ENCODE peak calls at places on chromosome 14, in five cellular contexts. B, G, X, H and F are unnamed samples.

GRCh38 chr14:73784065-73784987 is 67.3 kb upstream of the PTGR2 start:
- DNase-seq in B (no peak), G (no peak), X (no peak), H (no peak), F (peak; percentile 33)

GRCh38 chr14:47665337-47666134 is 9.9 kb downstream of the MDGA2 start:
- DNase-seq in B (no peak), G (no peak), X (no peak), H (no peak), F (no peak)

GRCh38 chr14:74404435-74404834 is 21.6 kb downstream of the SYNDIG1L start:
- DNase-seq in B (no peak), G (no peak), X (no peak), H (no peak), F (no peak)

GRCh38 chr14:47539065-47539464 is 136.3 kb downstream of the MDGA2 start:
- DNase-seq in B (no peak), G (peak; percentile 13), X (peak; percentile 10), H (no peak), F (peak; percentile 81)

GRCh38 chr14:103736546-103737431 is 21.2 kb downstream of the ZFYVE21 start:
- DNase-seq in B (no peak), G (no peak), X (no peak), H (no peak), F (no peak)

GRCh38 chr14:75568791-75569190 is 9.6 kb upstream of the FLVCR2 start:
- DNase-seq in B (no peak), G (no peak), X (no peak), H (no peak), F (no peak)

GRCh38 chr14:93317200-93317599 is 15.6 kb downstream of the BTBD7 start:
- DNase-seq in B (no peak), G (no peak), X (no peak), H (no peak), F (no peak)

GRCh38 chr14:24803933-24804494 is 170.0 kb upstream of the GZMB start:
- DNase-seq in B (no peak), G (no peak), X (no peak), H (no peak), F (no peak)

GRCh38 chr14:20836668-20837338 is 34.2 kb upstream of the RNASE1 start:
- DNase-seq in B (peak; percentile 32), G (peak; percentile 82), X (peak; percentile 63), H (no peak), F (peak; percentile 85)

GRCh38 chr14:93859957-93860356 is 67.2 kb upstream of the FAM181A start:
- DNase-seq in B (no peak), G (no peak), X (no peak), H (no peak), F (no peak)

GRCh38 chr14:64444140-64444539 is 21.2 kb upstream of the AKAP5 start:
- DNase-seq in B (no peak), G (no peak), X (no peak), H (no peak), F (no peak)

GRCh38 chr14:64442300-64442988 is 22.9 kb upstream of the AKAP5 start:
- DNase-seq in B (no peak), G (no peak), X (no peak), H (no peak), F (no peak)

GRCh38 chr14:64440494-64440893 is 24.8 kb upstream of the AKAP5 start:
- DNase-seq in B (no peak), G (no peak), X (no peak), H (no peak), F (no peak)

GRCh38 chr14:64447890-64448667 is 17.2 kb upstream of the AKAP5 start:
- DNase-seq in B (no peak), G (no peak), X (no peak), H (no peak), F (no peak)

GRCh38 chr14:64444984-64445845 is 20.1 kb upstream of the AKAP5 start:
- DNase-seq in B (no peak), G (peak; percentile 41), X (no peak), H (peak; percentile 84), F (no peak)
- H3K27ac ChIP-seq in B (peak overlapping the region; percentile 63), G (peak overlapping the region; percentile 59), X (no peak overlapping the region), H (peak overlapping the region; percentile 97), F (peak overlapping the region; percentile 30)

GRCh38 chr14:91005716-91006115 is 54.7 kb downstream of the RPS6KA5 start:
- DNase-seq in B (no peak), G (no peak), X (no peak), H (no peak), F (no peak)
- H3K4me3 ChIP-seq in B (no peak overlapping the region), G (no peak overlapping the region), X (no peak overlapping the region), H (no peak overlapping the region), F (no peak overlapping the region)

GRCh38 chr14:98951521-98952152 is 320.4 kb downstream of the BCL11B start:
- DNase-seq in B (no peak), G (no peak), X (no peak), H (no peak), F (no peak)

GRCh38 chr14:98951031-98951430 is 321.0 kb downstream of the BCL11B start:
- DNase-seq in B (no peak), G (no peak), X (no peak), H (no peak), F (no peak)

GRCh38 chr14:98954347-98955000 is 317.5 kb downstream of the BCL11B start:
- DNase-seq in B (no peak), G (no peak), X (no peak), H (no peak), F (no peak)

GRCh38 chr14:98953544-98954346 is 318.3 kb downstream of the BCL11B start:
- DNase-seq in B (no peak), G (peak; percentile 70), X (no peak), H (no peak), F (no peak)

DNA sequence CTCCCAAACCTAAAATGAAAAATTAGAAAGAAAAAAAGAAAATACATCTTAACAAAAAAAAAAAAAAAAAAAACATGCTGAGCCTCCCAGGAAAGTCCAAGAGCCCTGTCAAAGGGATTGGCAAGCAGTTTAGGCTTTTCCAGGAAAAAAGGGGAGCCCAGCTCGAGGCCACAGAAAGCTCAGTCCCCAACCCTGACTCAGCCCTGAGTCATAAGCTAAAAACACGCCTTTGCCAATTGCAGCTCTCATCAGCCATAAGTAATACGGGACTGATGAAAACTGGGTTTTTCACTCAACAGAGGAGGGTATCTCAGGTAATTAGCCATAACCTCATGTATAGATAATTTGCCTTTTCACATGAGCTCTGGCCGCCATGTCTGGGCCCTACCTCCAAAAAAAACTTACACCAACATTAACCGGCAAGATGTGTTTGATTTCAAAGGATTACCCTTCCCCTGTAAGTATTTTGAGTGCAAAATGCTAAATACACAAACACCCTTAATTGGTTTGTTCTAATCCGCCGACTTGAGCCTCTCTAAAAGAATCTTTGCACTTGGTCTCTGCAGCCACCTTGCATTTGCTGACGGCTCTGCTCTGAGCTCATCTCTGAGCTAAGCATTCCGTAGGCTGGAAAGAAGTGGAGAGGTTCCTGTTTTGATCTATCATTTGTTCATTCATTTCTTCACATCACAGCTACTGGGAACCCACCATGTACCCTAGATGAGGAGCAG is 319.2 kb downstream of the BCL11B start:
- DNase-seq in B (no peak), G (peak; percentile 52), X (no peak), H (no peak), F (no peak)
- TF ChIP-seq JUNB in B (no peak), G (peak; percentile 82), X (no peak), H (no peak), F (no peak)

GRCh38 chr14:56666716-56667115 is 87.1 kb downstream of the TMEM260 start:
- DNase-seq in B (no peak), G (no peak), X (no peak), H (no peak), F (no peak)
- H3K27ac ChIP-seq in B (no peak overlapping the region), G (peak overlapping the region; percentile 37), X (no peak overlapping the region), H (no peak overlapping the region), F (no peak overlapping the region)

GRCh38 chr14:64722842-64723447 is 18.7 kb downstream of the PLEKHG3 start:
- DNase-seq in B (no peak), G (no peak), X (no peak), H (no peak), F (no peak)
- H3K4me3 ChIP-seq in B (no peak overlapping the region), G (no peak overlapping the region), X (no peak overlapping the region), H (no peak overlapping the region), F (no peak overlapping the region)

GRCh38 chr14:26938054-26938453 is 340.2 kb upstream of the NOVA1 start:
- DNase-seq in B (no peak), G (no peak), X (no peak), H (no peak), F (no peak)
- TF ChIP-seq JUNB in B (no peak), G (no peak), X (no peak), H (no peak), F (no peak)